ENCODE peak calls at places on chromosomes 12 and 14, in five cellular contexts. Z is A549, H is body of pancreas, L is heart left ventricle, O is vagina. B is an unnamed sample.

GRCh38 chr12:68420225-68421008 is 88.3 kb upstream of the MDM1 start:
- DNase-seq in Z (no peak), H (peak), L (no peak), O (no peak), B (no peak)

GRCh38 chr12:49541911-49542505 is 3.2 kb downstream of the KCNH3 start:
- DNase-seq in Z (no peak), H (no peak), L (no peak), O (no peak), B (no peak)

GRCh38 chr12:2288001-2288400 is 235.2 kb downstream of the CACNA1C start:
- DNase-seq in Z (no peak), H (no peak), L (no peak), O (no peak), B (no peak)

GRCh38 chr12:24839268-24839791 is 109.6 kb downstream of the BCAT1 start:
- DNase-seq in Z (no peak), H (no peak), L (no peak), O (no peak), B (no peak)

GRCh38 chr12:49987620-49988303 is 15.0 kb downstream of the AQP6 start:
- DNase-seq in Z (no peak), H (no peak), L (no peak), O (no peak), B (no peak)

GRCh38 chr12:127888948-127889347 is 378.0 kb upstream of the TMEM132C start:
- DNase-seq in Z (no peak), H (no peak), L (peak), O (no peak), B (no peak)

GRCh38 chr14:57870686-57871457 is 5.0 kb upstream of the SLC35F4 start:
- DNase-seq in Z (no peak), H (no peak), L (no peak), O (no peak), B (no peak)

GRCh38 chr12:98013560-98013959 is 501.8 kb upstream of the TMPO start:
- DNase-seq in Z (no peak), H (no peak), L (no peak), O (no peak), B (peak)

GRCh38 chr14:93496856-93497255 is 66.1 kb downstream of the UNC79 start:
- DNase-seq in Z (no peak), H (no peak), L (no peak), O (no peak), B (no peak)

GRCh38 chr12:123576611-123577010 is 7.7 kb upstream of the TMED2 start:
- DNase-seq in Z (no peak), H (no peak), L (no peak), O (no peak), B (no peak)

GRCh38 chr14:77682158-77682553 is 25.7 kb downstream of the ALKBH1 start:
- DNase-seq in Z (no peak), H (no peak), L (no peak), O (no peak), B (no peak)

GRCh38 chr12:85626031-85626781 is 210.0 kb downstream of the RASSF9 start:
- DNase-seq in Z (no peak), H (no peak), L (no peak), O (no peak), B (no peak)

GRCh38 chr14:30143617-30144016 is 216.0 kb upstream of the PRKD1 start:
- DNase-seq in Z (no peak), H (no peak), L (no peak), O (no peak), B (no peak)

GRCh38 chr14:35385042-35385839 is 19.3 kb downstream of the NFKBIA start:
- DNase-seq in Z (peak), H (peak), L (peak), O (no peak), B (peak)

GRCh38 chr12:47876404-47876960 is 28.3 kb downstream of the VDR start:
- DNase-seq in Z (no peak), H (no peak), L (no peak), O (no peak), B (no peak)

GRCh38 chr12:120013659-120014380 is 24.8 kb downstream of the BICDL1 start:
- DNase-seq in Z (peak), H (no peak), L (no peak), O (no peak), B (no peak)

GRCh38 chr12:122614839-122615238 is 87.8 kb downstream of the KNTC1 start:
- DNase-seq in Z (no peak), H (no peak), L (no peak), O (no peak), B (no peak)

GRCh38 chr12:54411398-54412241 is 7.4 kb downstream of the ITGA5 start:
- DNase-seq in Z (no peak), H (no peak), L (peak), O (no peak), B (peak)

GRCh38 chr14:32367501-32367900 is 38.4 kb downstream of the AKAP6 start:
- DNase-seq in Z (no peak), H (no peak), L (no peak), O (no peak), B (no peak)

GRCh38 chr12:102722147-102722546 is 194.9 kb downstream of the PAH start:
- DNase-seq in Z (no peak), H (no peak), L (no peak), O (no peak), B (no peak)

GRCh38 chr12:116558280-116559079 is 701 bp upstream of the MAP1LC3B2 start:
- DNase-seq in Z (no peak), H (no peak), L (no peak), O (peak), B (no peak)

GRCh38 chr12:64825143-64826011 is 930 bp downstream of the TBC1D30 start:
- DNase-seq in Z (no peak), H (no peak), L (no peak), O (no peak), B (no peak)

GRCh38 chr12:27455589-27455988 is 9.1 kb downstream of the SMCO2 start:
- DNase-seq in Z (no peak), H (no peak), L (no peak), O (no peak), B (no peak)

GRCh38 chr14:77154421-77154820 is 12.8 kb upstream of the ZDHHC22 start:
- DNase-seq in Z (no peak), H (no peak), L (no peak), O (no peak), B (no peak)

GRCh38 chr12:117033382-117034045 is 65.7 kb downstream of the TESC start:
- DNase-seq in Z (no peak), H (peak), L (no peak), O (no peak), B (no peak)

GRCh38 chr14:76974365-76974764 is 54.1 kb downstream of the IRF2BPL start:
- DNase-seq in Z (no peak), H (no peak), L (no peak), O (no peak), B (no peak)

GRCh38 chr12:5904441-5904840 is 40.6 kb downstream of the ANO2 start:
- DNase-seq in Z (no peak), H (no peak), L (no peak), O (peak), B (no peak)

GRCh38 chr14:53542692-53543091 is 389.6 kb upstream of the DDHD1 start:
- DNase-seq in Z (no peak), H (peak), L (no peak), O (no peak), B (peak)

GRCh38 chr12:7093486-7093885 is 1.2 kb upstream of the C1R start:
- DNase-seq in Z (no peak), H (no peak), L (no peak), O (no peak), B (no peak)

GRCh38 chr14:20613094-20614037 is 22.2 kb upstream of the RNASE12 start:
- DNase-seq in Z (peak), H (peak), L (peak), O (peak), B (peak)

GRCh38 chr14:20610002-20610765 is 19.0 kb upstream of the RNASE12 start:
- DNase-seq in Z (peak), H (peak), L (peak), O (no peak), B (peak)

GRCh38 chr14:20614038-20614840 is 23.1 kb upstream of the RNASE12 start:
- DNase-seq in Z (peak), H (no peak), L (no peak), O (no peak), B (no peak)

GRCh38 chr14:20611277-20611676 is 20.1 kb upstream of the RNASE12 start:
- DNase-seq in Z (no peak), H (no peak), L (no peak), O (no peak), B (no peak)

DNA sequence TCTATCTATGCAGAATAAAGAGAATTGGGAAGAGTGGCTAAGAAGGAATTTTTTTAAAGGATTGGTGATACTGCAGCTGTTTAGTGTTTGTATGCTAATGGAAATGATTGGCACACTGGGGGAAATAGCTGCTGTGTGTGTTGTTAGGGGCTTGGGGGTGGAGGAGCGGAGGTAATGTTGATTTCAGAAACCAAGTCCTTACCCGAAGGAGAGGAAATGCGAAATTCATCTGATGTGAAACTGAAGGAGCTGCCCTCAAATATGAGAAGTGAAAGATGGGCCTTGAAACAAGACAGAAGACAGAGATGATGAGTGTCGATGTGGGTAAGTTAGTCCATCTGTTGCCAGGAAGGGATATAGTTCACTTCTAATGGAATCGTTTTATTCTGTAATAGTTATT is 21.2 kb upstream of the RNASE12 start:
- DNase-seq in Z (no peak), H (no peak), L (no peak), O (no peak), B (no peak)
- H3K27ac ChIP-seq in Z (no peak), H (no peak), L (peak), O (no peak), B (no peak)

GRCh38 chr14:89165810-89166209 is 251.2 kb downstream of the FOXN3 start:
- DNase-seq in Z (no peak), H (no peak), L (no peak), O (no peak), B (no peak)

GRCh38 chr14:89163237-89163636 is 253.8 kb downstream of the FOXN3 start:
- DNase-seq in Z (no peak), H (no peak), L (no peak), O (no peak), B (no peak)

GRCh38 chr14:89164168-89165074 is 252.6 kb downstream of the FOXN3 start:
- DNase-seq in Z (no peak), H (no peak), L (no peak), O (no peak), B (no peak)

GRCh38 chr14:89166650-89167049 is 250.4 kb downstream of the FOXN3 start:
- DNase-seq in Z (no peak), H (no peak), L (no peak), O (no peak), B (no peak)

DNA sequence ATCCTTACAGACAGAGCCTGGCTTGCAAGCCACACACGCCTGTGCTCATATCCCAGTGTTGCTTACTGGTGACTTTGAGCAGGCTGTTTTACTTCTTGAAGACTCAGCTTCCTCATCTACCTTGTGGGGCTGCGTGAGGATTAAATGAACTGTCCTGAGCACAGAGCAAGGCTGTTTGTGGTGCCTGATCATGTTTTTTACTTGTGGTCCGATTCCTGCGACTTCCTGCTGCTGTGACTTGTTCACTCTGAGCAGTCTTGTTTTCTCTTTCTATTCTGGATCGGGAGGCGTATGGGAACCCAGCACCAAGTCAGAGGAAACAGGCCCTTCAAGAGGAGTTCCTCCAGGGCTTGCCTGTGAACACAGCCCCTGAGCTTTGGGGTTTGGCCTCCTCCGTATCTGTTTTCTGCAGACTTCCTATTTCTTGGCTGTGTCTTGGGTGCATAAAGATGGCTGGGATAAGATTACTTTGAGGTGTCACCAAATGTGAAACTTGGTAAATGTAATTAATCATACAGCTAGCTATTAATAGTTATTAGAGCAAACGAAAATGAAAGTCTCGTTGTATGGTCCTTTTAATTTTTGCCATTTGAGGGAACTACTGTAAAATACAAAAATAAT is 251.7 kb downstream of the FOXN3 start:
- DNase-seq in Z (no peak), H (no peak), L (no peak), O (no peak), B (no peak)
- TF ChIP-seq POLR2A in Z (no peak), H (no peak), L (no peak), O (no peak), B (no peak)

DNA sequence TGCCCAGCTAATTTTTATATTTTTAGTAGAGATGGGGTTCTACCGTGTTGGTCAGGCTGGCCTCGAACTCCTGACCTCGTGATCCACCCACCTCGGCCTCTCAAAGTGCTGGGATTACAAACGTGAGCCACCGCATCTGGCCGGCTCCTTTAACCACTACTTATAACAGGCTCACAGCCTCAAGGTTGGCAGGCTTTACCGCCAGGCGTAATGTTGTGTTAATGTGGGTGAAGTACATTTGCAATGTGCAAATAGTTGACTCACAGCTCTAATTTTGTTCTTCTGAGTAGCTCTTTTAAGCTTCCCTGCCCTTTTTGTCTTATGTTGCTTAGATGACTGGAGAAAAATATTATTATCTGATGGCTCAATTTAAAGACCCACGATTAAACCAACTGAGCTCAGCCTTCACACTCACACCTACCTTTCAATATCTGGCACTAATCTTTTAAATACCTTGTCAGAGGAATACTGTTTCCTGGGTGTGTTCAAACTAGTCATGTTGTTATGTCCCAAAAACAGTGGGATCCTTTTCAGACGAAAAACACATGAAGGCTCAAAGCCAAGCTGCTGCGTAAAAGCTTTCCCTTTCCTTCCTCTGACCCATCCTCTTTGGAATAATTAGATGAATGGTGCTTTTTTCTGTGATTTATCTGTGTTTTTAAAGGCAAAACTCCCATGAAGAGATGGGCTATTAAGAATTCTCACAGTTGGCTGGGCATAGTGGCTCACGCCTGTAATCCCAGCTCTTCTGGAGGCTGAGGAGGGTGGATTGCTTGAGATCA is 57.2 kb upstream of the USP44 start:
- DNase-seq in Z (peak), H (peak), L (peak), O (no peak), B (peak)
- H3K27ac ChIP-seq in Z (peak), H (peak), L (peak), O (no peak), B (peak)

DNA sequence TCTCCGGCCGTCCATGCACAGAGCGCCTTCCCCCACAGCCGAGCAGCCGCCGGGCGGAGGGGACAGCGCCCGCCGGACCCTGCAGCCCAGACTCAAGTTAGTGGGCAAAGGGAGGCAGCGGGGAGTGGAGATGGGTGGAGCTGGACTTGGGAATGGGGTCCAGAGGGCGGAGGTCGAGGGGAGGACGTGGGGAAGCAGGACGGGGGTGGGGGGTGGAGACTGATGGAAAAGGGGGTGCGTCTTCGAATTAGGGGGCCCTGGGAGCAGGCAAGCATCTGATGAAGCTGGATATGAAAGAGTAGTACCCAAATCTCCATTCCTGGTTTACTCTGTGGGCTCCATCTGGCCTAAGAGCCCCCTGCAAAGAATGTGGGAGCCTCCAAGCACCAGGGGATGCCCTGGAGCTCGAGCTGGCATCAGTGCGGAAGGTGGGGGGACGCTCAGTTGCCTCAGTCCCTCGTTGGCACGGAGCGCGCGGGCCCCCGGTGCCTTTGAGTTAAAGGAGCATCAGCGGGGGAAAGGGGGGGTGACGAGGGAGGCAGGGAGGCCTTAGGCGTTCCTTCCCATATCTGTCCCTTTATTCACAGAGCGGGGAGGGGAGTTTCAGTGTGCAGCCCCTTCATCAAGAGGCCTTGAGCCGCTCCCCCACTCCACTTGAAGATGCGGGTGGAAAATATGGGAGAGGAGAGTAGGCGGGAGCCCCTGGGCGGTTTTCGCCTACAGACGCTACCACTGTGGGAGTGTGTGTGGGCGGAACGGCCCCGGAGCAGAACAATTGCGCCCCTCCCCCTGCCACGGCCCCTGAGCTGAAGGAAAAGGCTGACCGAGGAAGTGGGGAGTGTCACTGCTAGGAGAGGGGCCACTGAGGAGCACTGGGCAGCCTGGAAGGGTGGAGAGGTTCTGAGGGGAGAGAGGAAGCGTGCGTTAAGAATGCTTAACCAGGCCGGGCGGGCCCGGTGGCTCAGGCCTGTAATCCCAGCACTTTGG is 638 bp downstream of the NAB2 start:
- DNase-seq in Z (no peak), H (peak), L (peak), O (no peak), B (peak)
- TF ChIP-seq POLR2A in Z (no peak), H (peak), L (peak), O (no peak), B (peak)

GRCh38 chr14:103118663-103119404 is 4.4 kb upstream of the TNFAIP2 start:
- DNase-seq in Z (no peak), H (no peak), L (peak), O (no peak), B (peak)
- H3K27ac ChIP-seq in Z (peak), H (no peak), L (peak), O (peak), B (peak)

GRCh38 chr12:52686756-52687487 is 6.7 kb upstream of the KRT1 start:
- DNase-seq in Z (no peak), H (no peak), L (no peak), O (no peak), B (no peak)
- TF ChIP-seq POLR2A in Z (no peak), H (no peak), L (no peak), O (no peak), B (no peak)

GRCh38 chr12:75585309-75585708 is 73.9 kb upstream of the KRR1 start:
- DNase-seq in Z (peak), H (no peak), L (no peak), O (no peak), B (no peak)
- H3K27ac ChIP-seq in Z (peak), H (no peak), L (no peak), O (no peak), B (no peak)

GRCh38 chr14:105087308-105087962 is 22.2 kb upstream of the GPR132 start:
- DNase-seq in Z (peak), H (peak), L (no peak), O (no peak), B (no peak)

GRCh38 chr14:105084741-105085571 is 19.7 kb upstream of the GPR132 start:
- DNase-seq in Z (no peak), H (no peak), L (no peak), O (no peak), B (no peak)

GRCh38 chr14:105085766-105086165 is 20.5 kb upstream of the GPR132 start:
- DNase-seq in Z (no peak), H (no peak), L (no peak), O (peak), B (no peak)

GRCh38 chr14:105087963-105088811 is 23.0 kb upstream of the GPR132 start:
- DNase-seq in Z (peak), H (peak), L (peak), O (no peak), B (peak)

GRCh38 chr14:105086833-105087307 is 21.6 kb upstream of the GPR132 start:
- DNase-seq in Z (peak), H (peak), L (peak), O (no peak), B (peak)
- TF ChIP-seq POLR2A in Z (peak), H (peak), L (no peak), O (no peak), B (no peak)

GRCh38 chr12:96077081-96077480 is 41.7 kb upstream of the LTA4H start:
- DNase-seq in Z (no peak), H (no peak), L (no peak), O (no peak), B (no peak)
- H3K27ac ChIP-seq in Z (no peak), H (no peak), L (no peak), O (no peak), B (no peak)